ENCODE peak calls at places on chromosomes 12 and 14, in seven cellular contexts. J is fibroblast of the conjunctiva; F is tibial artery; Y is GM12865; O is stimulated activated CD4-positive, alpha-beta T cell treated with anti-CD3 and anti-CD28 coated beads, TNF-alpha, amount 100 ng/mL, for 48 hours; D is CD4-positive, CD25-positive, alpha-beta regulatory T cell; S is NCI-H1105 treated with DMSO at 0.1 percent for 48 hours. G is an unnamed sample.

GRCh38 chr12:110661337-110661972 is 27.5 kb downstream of the HVCN1 start:
- DNase-seq in F (peak), Y (peak), O (peak), D (peak), S (no peak), J (no peak), G (peak)

GRCh38 chr14:73613046-73613383 is 698 bp downstream of the ACOT6 start:
- DNase-seq in D (no peak), F (no peak), J (no peak), Y (no peak), S (peak), O (no peak), G (no peak)

GRCh38 chr12:6337958-6338406 is 3.9 kb downstream of the TNFRSF1A start:
- DNase-seq in F (no peak), D (no peak), S (no peak), O (no peak), Y (no peak), J (no peak), G (no peak)

GRCh38 chr14:100526632-100527031 is 60.6 kb downstream of the BEGAIN start:
- DNase-seq in J (no peak), Y (no peak), S (no peak), D (no peak), O (no peak), F (no peak), G (peak)

GRCh38 chr14:31934767-31935266 is 142.3 kb upstream of the ARHGAP5 start:
- DNase-seq in D (peak), O (no peak), F (no peak), J (peak), S (peak), Y (peak), G (peak)

GRCh38 chr12:76637807-76638206 is 78.2 kb upstream of the OSBPL8 start:
- DNase-seq in D (no peak), S (no peak), F (no peak), Y (no peak), J (no peak), O (no peak), G (no peak)

GRCh38 chr12:120751389-120751788 is 25.8 kb downstream of the ACADS start:
- DNase-seq in F (no peak), D (no peak), Y (no peak), J (no peak), O (no peak), S (no peak), G (no peak)

GRCh38 chr14:104931323-104931770 is 6.7 kb downstream of the PLD4 start:
- DNase-seq in J (no peak), F (no peak), Y (no peak), D (no peak), S (no peak), O (no peak), G (no peak)

GRCh38 chr12:106044773-106045172 is 94.0 kb downstream of the NUAK1 start:
- DNase-seq in O (no peak), D (no peak), J (no peak), S (no peak), Y (no peak), F (no peak), G (no peak)

GRCh38 chr14:79395061-79395460 is 816.2 kb downstream of the DIO2 start:
- DNase-seq in O (no peak), S (no peak), J (no peak), D (no peak), Y (no peak), F (no peak), G (no peak)

GRCh38 chr14:93430319-93430801 is 379 bp upstream of the UNC79 start:
- DNase-seq in J (no peak), Y (no peak), S (peak), D (no peak), O (no peak), F (no peak), G (no peak)

GRCh38 chr12:106189341-106189740 is 50.6 kb upstream of the NUAK1 start:
- DNase-seq in F (no peak), S (no peak), Y (no peak), J (no peak), D (no peak), O (no peak), G (no peak)

GRCh38 chr12:40312982-40313576 is 88.3 kb downstream of the LRRK2 start:
- DNase-seq in F (no peak), Y (peak), S (peak), D (no peak), J (peak), O (no peak), G (no peak)

GRCh38 chr14:76168531-76168930 is 16.8 kb downstream of the GPATCH2L start:
- DNase-seq in Y (no peak), O (no peak), F (no peak), J (no peak), S (no peak), D (no peak), G (no peak)

GRCh38 chr12:88418856-88419497 is 161.3 kb downstream of the KITLG start:
- DNase-seq in S (no peak), O (no peak), D (no peak), J (peak), F (no peak), Y (no peak), G (no peak)

GRCh38 chr12:60333461-60333860 is 737.6 kb downstream of the SLC16A7 start:
- DNase-seq in D (no peak), S (no peak), Y (no peak), O (no peak), F (no peak), J (no peak), G (no peak)

G was measured in left ventricle myocardium inferior.